ENCODE peak calls at places on chromosomes 7 and 10, in six cellular contexts. Z is GM12865, O is Peyer's patch, I is cardiac fibroblast, F is glutamatergic neuron, K is choroid plexus epithelial cell. Y is an unnamed sample.

GRCh38 chr7:49974035-49974434 is 119.0 kb downstream of the ZPBP start:
- DNase-seq in Z (no peak), O (no peak), I (no peak), F (no peak), K (no peak), Y (no peak)

GRCh38 chr10:29961351-29961750 is 98.0 kb downstream of the JCAD start:
- DNase-seq in Z (no peak), O (no peak), I (no peak), F (no peak), K (no peak), Y (no peak)

GRCh38 chr10:1425886-1426285 is 311.4 kb downstream of the ADARB2 start:
- DNase-seq in Z (peak), O (peak), I (no peak), F (no peak), K (no peak), Y (no peak)

GRCh38 chr7:135690566-135690965 is 28.3 kb downstream of the STMP1 start:
- DNase-seq in Z (no peak), O (no peak), I (peak), F (no peak), K (peak), Y (no peak)

GRCh38 chr10:86872757-86873156 is 84.7 kb downstream of the MMRN2 start:
- DNase-seq in Z (no peak), O (no peak), I (peak), F (no peak), K (peak), Y (peak)

GRCh38 chr10:30114871-30115270 is 55.5 kb upstream of the JCAD start:
- DNase-seq in Z (no peak), O (no peak), I (peak), F (no peak), K (peak), Y (no peak)

GRCh38 chr7:95840953-95841950 is 68.9 kb downstream of the DYNC1I1 start:
- DNase-seq in Z (peak), O (no peak), I (peak), F (no peak), K (peak), Y (no peak)

GRCh38 chr10:20598590-20598989 is 298.5 kb downstream of the NEBL start:
- DNase-seq in Z (no peak), O (no peak), I (peak), F (peak), K (peak), Y (no peak)

GRCh38 chr10:101774589-101775272 is 1.2 kb downstream of the FGF8 start:
- DNase-seq in Z (no peak), O (peak), I (no peak), F (peak), K (no peak), Y (no peak)

GRCh38 chr10:84424731-84425165 is 96.4 kb downstream of the CCSER2 start:
- DNase-seq in Z (no peak), O (peak), I (peak), F (no peak), K (peak), Y (no peak)

GRCh38 chr7:37541810-37542443 is 93.3 kb upstream of the ELMO1 start:
- DNase-seq in Z (peak), O (no peak), I (no peak), F (no peak), K (no peak), Y (no peak)

GRCh38 chr10:9188022-9188810 is 1133.7 kb downstream of the GATA3 start:
- DNase-seq in Z (no peak), O (no peak), I (no peak), F (no peak), K (no peak), Y (no peak)

GRCh38 chr7:40282858-40283257 is 148.1 kb downstream of the SUGCT start:
- DNase-seq in Z (no peak), O (no peak), I (no peak), F (no peak), K (no peak), Y (no peak)

GRCh38 chr7:23410446-23411183 is 59.7 kb downstream of the IGF2BP3 start:
- DNase-seq in Z (peak), O (no peak), I (no peak), F (no peak), K (no peak), Y (no peak)

GRCh38 chr7:138934861-138935260 is 46.3 kb downstream of the KIAA1549 start:
- DNase-seq in Z (no peak), O (no peak), I (peak), F (no peak), K (peak), Y (no peak)

GRCh38 chr10:72557362-72557761 is 68.5 kb downstream of the MICU1 start:
- DNase-seq in Z (no peak), O (no peak), I (peak), F (no peak), K (peak), Y (no peak)

GRCh38 chr10:124156524-124157225 is 63.3 kb upstream of the CHST15 start:
- DNase-seq in Z (peak), O (peak), I (peak), F (no peak), K (no peak), Y (peak)

GRCh38 chr10:35352508-35352907 is 16.2 kb downstream of the CCNY start:
- DNase-seq in Z (peak), O (peak), I (no peak), F (no peak), K (no peak), Y (no peak)

GRCh38 chr7:138948403-138948802 is 32.8 kb downstream of the KIAA1549 start:
- DNase-seq in Z (peak), O (no peak), I (no peak), F (no peak), K (no peak), Y (no peak)

GRCh38 chr10:74743401-74743800 is 83.0 kb upstream of the KAT6B start:
- DNase-seq in Z (no peak), O (no peak), I (no peak), F (no peak), K (no peak), Y (no peak)

GRCh38 chr7:148987751-148988512 is 40.4 kb downstream of the PDIA4 start:
- DNase-seq in Z (no peak), O (no peak), I (no peak), F (no peak), K (peak), Y (no peak)

GRCh38 chr7:92856436-92856835 is 20.1 kb upstream of the CDK6 start:
- DNase-seq in Z (no peak), O (no peak), I (no peak), F (no peak), K (no peak), Y (no peak)

GRCh38 chr10:70617798-70618568 is 15.4 kb upstream of the PRF1 start:
- DNase-seq in Z (no peak), O (no peak), I (peak), F (no peak), K (peak), Y (no peak)

GRCh38 chr7:92158660-92159575 is 20.0 kb downstream of the LRRD1 start:
- DNase-seq in Z (peak), O (no peak), I (peak), F (no peak), K (peak), Y (no peak)

GRCh38 chr10:6598679-6599078 is 18.6 kb upstream of the PRKCQ start:
- DNase-seq in Z (no peak), O (no peak), I (no peak), F (no peak), K (no peak), Y (no peak)

GRCh38 chr7:151993977-151994676 is 31.3 kb upstream of the GALNT11 start:
- DNase-seq in Z (peak), O (no peak), I (no peak), F (no peak), K (no peak), Y (no peak)

DNA sequence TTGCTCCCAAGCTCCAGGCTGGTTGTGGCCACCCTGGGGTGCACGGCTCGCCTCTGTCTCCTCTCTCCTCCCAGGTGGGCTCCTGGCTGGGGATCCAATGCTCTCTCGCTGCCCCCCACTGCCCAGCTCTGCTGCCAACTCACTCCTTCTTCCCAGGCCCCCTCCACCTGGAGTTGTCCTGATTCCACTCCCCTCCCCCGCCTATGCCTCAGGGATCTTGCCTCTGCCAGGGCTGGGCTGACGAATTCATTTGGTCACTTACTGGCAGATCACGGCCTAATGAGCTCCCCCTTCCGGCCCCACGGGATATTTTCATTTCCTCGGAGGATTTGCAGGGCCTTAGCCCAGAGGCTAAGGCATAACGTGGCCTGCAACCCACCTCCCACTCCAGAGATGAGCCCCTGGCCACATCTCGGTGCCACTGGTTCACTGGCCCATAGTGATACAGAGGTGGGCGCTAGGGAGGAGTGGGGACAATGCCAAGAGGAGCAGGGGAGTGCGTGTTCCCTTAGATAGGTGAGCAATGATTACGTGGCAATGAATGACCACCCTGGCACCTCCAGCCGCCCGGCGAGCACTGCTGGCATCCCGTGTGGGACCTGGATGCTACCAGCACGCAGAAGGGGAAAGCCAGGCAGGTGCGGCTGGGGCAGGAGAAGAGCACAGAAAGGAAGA is 344.6 kb upstream of the SHH start:
- DNase-seq in Z (peak), O (no peak), I (no peak), F (peak), K (peak), Y (no peak)
- TF ChIP-seq CTCF in Z (no peak), O (no peak), I (no peak), F (no peak), K (peak), Y (no peak)

GRCh38 chr7:727806-728460 is 852 bp upstream of the PRKAR1B start:
- DNase-seq in Z (peak), O (peak), I (peak), F (no peak), K (peak), Y (no peak)
- TF ChIP-seq CTCF in Z (no peak), O (no peak), I (no peak), F (no peak), K (no peak), Y (no peak)

GRCh38 chr10:49408437-49409306 is 12.8 kb upstream of the DRGX start:
- DNase-seq in Z (peak), O (no peak), I (peak), F (no peak), K (peak), Y (no peak)
- TF ChIP-seq CTCF in Z (peak), O (no peak), I (no peak), F (peak), K (peak), Y (peak)

GRCh38 chr10:99389721-99390480 is 40.5 kb downstream of the GOT1 start:
- DNase-seq in Z (no peak), O (no peak), I (no peak), F (no peak), K (no peak), Y (no peak)
- TF ChIP-seq CTCF in Z (no peak), O (no peak), I (no peak), F (no peak), K (no peak), Y (no peak)

GRCh38 chr10:4202936-4203335 is 417.9 kb upstream of the KLF6 start:
- DNase-seq in Z (no peak), O (no peak), I (no peak), F (no peak), K (no peak), Y (no peak)

GRCh38 chr10:4212111-4212635 is 427.2 kb upstream of the KLF6 start:
- DNase-seq in Z (no peak), O (no peak), I (no peak), F (no peak), K (no peak), Y (no peak)

GRCh38 chr10:4213441-4213840 is 428.4 kb upstream of the KLF6 start:
- DNase-seq in Z (no peak), O (no peak), I (no peak), F (no peak), K (no peak), Y (no peak)

GRCh38 chr10:4205113-4205512 is 420.1 kb upstream of the KLF6 start:
- DNase-seq in Z (no peak), O (no peak), I (no peak), F (no peak), K (no peak), Y (no peak)

GRCh38 chr10:4208499-4208898 is 423.5 kb upstream of the KLF6 start:
- DNase-seq in Z (no peak), O (no peak), I (peak), F (no peak), K (no peak), Y (no peak)
- TF ChIP-seq CTCF in Z (no peak), O (no peak), I (no peak), F (no peak), K (no peak), Y (no peak)

GRCh38 chr10:99360935-99361334 is 31.8 kb downstream of the CNNM1 start:
- DNase-seq in Z (no peak), O (no peak), I (no peak), F (no peak), K (no peak), Y (no peak)
- TF ChIP-seq CTCF in Z (no peak), O (no peak), I (no peak), F (no peak), K (no peak), Y (no peak)